ENCODE peak calls at places on chromosomes 3 and 15, in ten cellular contexts. H is pancreas, G is sigmoid colon, T is A549, J is mammary epithelial cell, X is cardiac muscle cell, N is ovary, D is neural progenitor cell, M is left ventricle myocardium inferior, A is substantia nigra. C is an unnamed sample.

GRCh38 chr3:160179906-160180305 is 45.3 kb upstream of the C3orf80 start:
- DNase-seq in G (no peak), J (no peak), A (no peak), T (no peak), H (no peak), N (no peak), M (no peak), D (no peak), X (no peak), C (no peak)

GRCh38 chr3:136120373-136121348 is 75.5 kb downstream of the MSL2 start:
- DNase-seq in J (peak), M (no peak), G (no peak), H (no peak), D (no peak), N (no peak), T (no peak), A (no peak), X (no peak), C (no peak)

GRCh38 chr3:183576487-183577107 is 21.1 kb upstream of the KLHL6 start:
- DNase-seq in N (peak), J (no peak), D (peak), H (no peak), X (no peak), G (peak), M (no peak), T (no peak), A (peak), C (no peak)

GRCh38 chr3:183699238-183699947 is 1.8 kb downstream of the YEATS2 start:
- DNase-seq in T (no peak), A (no peak), N (no peak), X (no peak), J (no peak), M (no peak), D (no peak), G (no peak), H (no peak), C (no peak)

GRCh38 chr3:47266709-47267489 is 15.7 kb downstream of the KIF9 start:
- DNase-seq in N (peak), G (peak), T (no peak), A (peak), H (peak), M (peak), X (peak), D (no peak), J (peak), C (peak)

GRCh38 chr15:49235446-49236207 is 65.6 kb downstream of the GALK2 start:
- DNase-seq in G (peak), M (peak), N (peak), A (peak), T (no peak), H (peak), D (peak), J (peak), X (peak), C (no peak)

GRCh38 chr3:49248828-49249227 is 28.2 kb downstream of the C3orf62 start:
- DNase-seq in T (no peak), J (peak), X (no peak), D (no peak), M (no peak), N (no peak), A (no peak), G (peak), H (no peak), C (no peak)

GRCh38 chr15:90836296-90836871 is 32.0 kb upstream of the FURIN start:
- DNase-seq in J (no peak), T (peak), M (no peak), A (no peak), X (no peak), D (no peak), H (no peak), N (no peak), G (no peak), C (no peak)

GRCh38 chr3:15204005-15204404 is 2.0 kb upstream of the CAPN7 start:
- DNase-seq in T (no peak), M (no peak), A (no peak), X (peak), H (no peak), J (no peak), G (peak), N (no peak), D (peak), C (no peak)

GRCh38 chr3:153079386-153079785 is 82.6 kb upstream of the RAP2B start:
- DNase-seq in N (no peak), M (no peak), G (no peak), H (no peak), X (no peak), D (no peak), J (no peak), T (no peak), A (no peak), C (no peak)

GRCh38 chr15:58521293-58521991 is 89.7 kb downstream of the LIPC start:
- DNase-seq in J (peak), X (no peak), A (no peak), T (peak), G (no peak), D (no peak), N (peak), M (peak), H (peak), C (no peak)

GRCh38 chr3:29334652-29335189 is 53.9 kb downstream of the RBMS3 start:
- DNase-seq in T (no peak), H (no peak), D (no peak), G (no peak), X (no peak), M (no peak), N (no peak), J (no peak), A (no peak), C (no peak)

GRCh38 chr15:45522931-45523331 is 376 bp upstream of the SLC30A4 start:
- DNase-seq in T (no peak), D (no peak), J (peak), X (no peak), M (no peak), N (no peak), H (no peak), G (no peak), A (no peak), C (no peak)

GRCh38 chr3:13588971-13589370 is 40.0 kb downstream of the FBLN2 start:
- DNase-seq in N (no peak), A (no peak), T (no peak), J (no peak), D (no peak), X (no peak), M (no peak), H (no peak), G (peak), C (no peak)

GRCh38 chr3:193962986-193963683 is 172.8 kb upstream of the HES1 start:
- DNase-seq in D (no peak), H (no peak), A (no peak), X (no peak), M (no peak), G (no peak), N (no peak), J (no peak), T (no peak), C (no peak)

GRCh38 chr3:25830373-25831305 is 40.7 kb downstream of the OXSM start:
- DNase-seq in G (no peak), T (no peak), M (no peak), A (no peak), N (no peak), D (peak), J (no peak), H (no peak), X (no peak), C (no peak)

GRCh38 chr3:179321585-179322322 is 1.1 kb upstream of the ZNF639 start:
- DNase-seq in D (peak), H (no peak), N (peak), M (no peak), T (peak), J (peak), X (peak), G (no peak), A (peak), C (peak)

GRCh38 chr3:123700791-123701712 is 116.2 kb upstream of the HACD2 start:
- DNase-seq in X (no peak), N (peak), D (no peak), H (no peak), J (no peak), A (no peak), M (no peak), T (no peak), G (peak), C (peak)

GRCh38 chr3:13577181-13578121 is 28.5 kb downstream of the FBLN2 start:
- DNase-seq in J (no peak), M (no peak), H (no peak), X (no peak), G (no peak), D (no peak), A (no peak), T (no peak), N (no peak), C (no peak)

GRCh38 chr15:90957791-90958190 is 3.1 kb downstream of the RCCD1 start:
- DNase-seq in A (no peak), T (no peak), N (no peak), G (no peak), H (no peak), X (no peak), M (no peak), J (no peak), D (no peak), C (no peak)

GRCh38 chr3:38111201-38111600 is 25.7 kb downstream of the ACAA1 start:
- DNase-seq in G (peak), T (no peak), D (no peak), X (no peak), N (no peak), M (no peak), A (peak), J (no peak), H (peak), C (no peak)

GRCh38 chr3:142218703-142219102 is 6.7 kb downstream of the GK5 start:
- DNase-seq in A (no peak), J (no peak), D (no peak), X (no peak), T (no peak), N (no peak), G (no peak), M (no peak), H (no peak), C (no peak)

GRCh38 chr3:53255360-53255774 is 455 bp downstream of the TKT start:
- DNase-seq in A (no peak), J (peak), N (peak), H (peak), X (no peak), G (no peak), M (peak), D (no peak), T (no peak), C (no peak)

GRCh38 chr3:57805674-57806073 is 49.6 kb downstream of the SLMAP start:
- DNase-seq in T (peak), D (no peak), H (no peak), J (peak), X (no peak), M (no peak), N (no peak), A (no peak), G (no peak), C (no peak)

DNA sequence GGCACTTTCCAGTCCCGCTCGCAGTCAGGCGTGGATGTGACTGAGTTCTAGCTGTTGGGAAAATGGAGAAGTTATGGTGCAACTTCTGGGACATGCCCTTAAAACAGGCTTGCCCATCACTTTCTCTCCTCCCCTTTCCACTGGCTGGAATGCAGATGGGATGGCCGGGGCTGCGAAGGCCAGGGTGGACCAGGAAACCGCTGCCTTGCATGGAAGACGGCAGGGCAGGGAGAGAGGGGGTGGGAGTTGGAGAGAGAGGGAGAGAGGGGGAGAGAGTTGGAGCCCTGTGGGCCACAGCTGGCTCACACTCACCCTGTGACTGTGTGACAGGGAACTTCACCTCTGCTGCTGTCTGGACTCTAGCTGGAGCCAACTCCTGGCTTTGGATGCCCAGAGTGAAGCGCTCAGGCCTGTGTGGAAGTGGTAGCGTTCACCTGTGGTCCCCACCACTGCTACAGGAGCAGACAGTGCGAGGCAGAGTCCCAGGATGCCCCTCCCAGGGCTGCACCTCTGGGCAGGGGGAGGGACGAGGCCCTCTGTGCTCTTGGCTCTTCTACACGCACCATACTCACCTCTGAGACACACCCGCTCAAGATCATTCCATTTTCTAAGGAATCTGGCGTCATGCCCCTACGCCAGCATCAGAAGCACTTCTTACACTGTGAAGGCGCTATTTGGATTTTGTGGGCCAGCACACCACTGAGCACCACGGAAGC is 36.6 kb downstream of the KLHL25 start:
- DNase-seq in N (no peak), J (no peak), M (no peak), G (peak), X (no peak), H (no peak), A (no peak), T (no peak), D (no peak), C (no peak)
- H3K27ac ChIP-seq in N (no peak), J (no peak), M (peak), G (no peak), X (no peak), H (no peak), A (no peak), T (no peak), D (no peak), C (no peak)

GRCh38 chr15:60399246-60399915 is 1.6 kb upstream of the ANXA2 start:
- DNase-seq in N (no peak), X (no peak), T (no peak), M (no peak), A (no peak), D (no peak), J (no peak), G (peak), H (no peak), C (no peak)
- H3K27ac ChIP-seq in N (no peak), X (no peak), T (peak), M (peak), A (no peak), D (no peak), J (peak), G (peak), H (no peak), C (peak)

DNA sequence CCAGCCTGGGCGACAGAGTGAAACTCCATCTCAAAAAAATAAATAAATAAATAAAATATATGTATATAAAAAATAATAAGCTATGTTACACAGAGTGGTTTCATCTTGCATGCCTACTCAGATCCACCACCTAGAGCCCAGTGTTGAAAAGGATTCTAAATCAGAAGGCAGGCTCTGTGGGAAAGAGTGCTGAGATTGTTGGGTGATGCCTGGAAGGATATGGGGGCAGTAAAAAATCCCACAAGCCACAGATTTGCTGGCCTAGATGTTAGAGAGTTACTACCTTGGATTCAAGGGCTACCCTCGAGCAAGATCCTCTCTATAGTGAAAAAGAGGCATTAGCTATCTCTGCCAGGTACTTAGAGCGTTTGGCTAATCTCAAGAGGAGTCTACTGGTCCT is 144.3 kb downstream of the STAC start:
- DNase-seq in H (no peak), X (no peak), A (no peak), D (no peak), M (no peak), G (no peak), J (no peak), N (no peak), T (no peak), C (no peak)
- H3K27ac ChIP-seq in H (no peak), X (peak), A (no peak), D (no peak), M (no peak), G (no peak), J (no peak), N (no peak), T (peak), C (no peak)

GRCh38 chr15:64776402-64776786 is 1.0 kb upstream of the RBPMS2 start:
- DNase-seq in M (no peak), G (peak), T (no peak), D (peak), H (no peak), N (peak), X (peak), A (no peak), J (no peak), C (no peak)

GRCh38 chr15:64775551-64776401 is at the start of gene RBPMS2:
- DNase-seq in G (peak), M (peak), T (peak), A (no peak), D (peak), J (no peak), N (peak), H (peak), X (peak), C (no peak)

GRCh38 chr15:64772964-64773363 is 2.4 kb downstream of the RBPMS2 start:
- DNase-seq in A (no peak), T (no peak), G (no peak), X (no peak), J (no peak), H (no peak), M (no peak), D (no peak), N (no peak), C (no peak)

GRCh38 chr15:64773606-64774555 is 1.5 kb downstream of the RBPMS2 start:
- DNase-seq in J (no peak), M (no peak), T (no peak), A (no peak), G (peak), D (no peak), N (peak), X (peak), H (no peak), C (no peak)

DNA sequence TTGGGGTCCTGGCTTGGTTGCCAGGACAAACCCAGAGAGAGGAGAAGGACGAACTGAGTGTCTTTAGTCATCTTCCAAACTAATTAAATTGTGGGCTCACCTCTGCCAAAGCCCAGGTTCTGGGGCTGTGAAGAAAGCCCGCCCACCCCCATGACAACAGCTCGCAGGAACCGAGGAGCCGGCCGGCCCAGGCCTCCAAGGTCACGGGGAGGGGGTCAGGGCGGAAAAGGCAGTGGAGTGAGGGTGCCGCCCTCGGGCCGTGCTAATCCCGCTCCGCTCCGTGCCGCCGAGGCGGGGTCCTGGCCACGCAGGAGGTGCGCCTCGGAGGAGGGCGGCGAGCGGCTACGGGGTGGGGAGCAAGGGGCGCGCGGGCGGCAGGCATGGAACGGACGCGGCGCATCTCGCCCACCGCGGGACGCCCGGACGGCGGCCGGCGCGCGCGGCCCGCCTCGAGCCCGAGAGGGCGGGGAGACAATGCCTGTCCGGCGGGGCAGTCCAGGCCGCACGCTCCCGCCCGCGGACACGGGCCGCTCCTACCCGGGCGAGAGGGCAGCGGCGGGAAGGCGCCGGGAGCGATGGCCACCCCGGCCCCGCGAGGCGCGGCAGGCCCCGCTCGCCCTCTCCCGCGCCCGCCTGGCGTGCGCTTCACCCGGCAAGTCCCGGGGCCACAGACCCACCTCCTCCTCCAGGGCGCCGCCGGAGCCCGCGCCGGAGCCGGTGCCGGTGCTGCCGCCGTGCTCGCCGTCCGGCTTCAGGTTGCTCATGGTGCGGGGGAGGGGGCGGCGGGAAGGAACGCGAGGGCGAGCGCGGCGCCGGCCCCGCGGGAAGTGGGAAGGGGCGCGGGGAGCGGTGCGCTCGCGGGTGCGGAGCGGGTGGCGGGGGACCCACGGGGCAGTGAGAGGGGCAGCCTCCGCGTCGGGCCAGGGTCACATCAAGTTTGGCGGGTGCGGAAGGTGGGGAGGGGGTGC is 549 bp downstream of the RBPMS2 start:
- DNase-seq in G (peak), D (peak), J (no peak), A (no peak), M (peak), H (peak), N (peak), X (peak), T (no peak), C (no peak)
- H3K27ac ChIP-seq in G (peak), D (no peak), J (no peak), A (no peak), M (peak), H (no peak), N (peak), X (peak), T (peak), C (peak)

GRCh38 chr3:187521546-187521945 is 148.6 kb downstream of the SST start:
- DNase-seq in J (no peak), D (no peak), A (no peak), X (no peak), N (no peak), H (no peak), M (no peak), G (no peak), T (no peak), C (no peak)

GRCh38 chr3:187520027-187520945 is 149.9 kb downstream of the SST start:
- DNase-seq in X (no peak), G (no peak), A (no peak), M (peak), J (no peak), N (peak), D (no peak), T (no peak), H (peak), C (peak)

GRCh38 chr3:187518207-187518606 is 150.0 kb downstream of the RTP4 start:
- DNase-seq in D (no peak), M (no peak), G (no peak), N (no peak), H (no peak), X (no peak), J (no peak), A (no peak), T (no peak), C (no peak)

GRCh38 chr3:187518616-187519015 is 150.4 kb downstream of the RTP4 start:
- DNase-seq in A (no peak), M (no peak), J (no peak), T (no peak), G (no peak), H (no peak), X (no peak), N (no peak), D (no peak), C (no peak)

GRCh38 chr3:187519428-187519890 is 150.7 kb downstream of the SST start:
- DNase-seq in H (no peak), X (no peak), T (no peak), G (no peak), J (no peak), D (peak), N (no peak), M (no peak), A (no peak), C (no peak)
- H3K27ac ChIP-seq in H (no peak), X (no peak), T (no peak), G (no peak), J (no peak), D (peak), N (no peak), M (peak), A (no peak), C (no peak)

GRCh38 chr15:75553659-75554058 is 25.5 kb downstream of the PTPN9 start:
- DNase-seq in J (no peak), G (no peak), H (no peak), X (no peak), A (no peak), T (no peak), M (no peak), N (no peak), D (no peak), C (no peak)

GRCh38 chr15:75554717-75555116 is 24.4 kb downstream of the PTPN9 start:
- DNase-seq in D (peak), X (peak), H (no peak), M (no peak), J (no peak), T (no peak), G (no peak), N (no peak), A (no peak), C (no peak)

DNA sequence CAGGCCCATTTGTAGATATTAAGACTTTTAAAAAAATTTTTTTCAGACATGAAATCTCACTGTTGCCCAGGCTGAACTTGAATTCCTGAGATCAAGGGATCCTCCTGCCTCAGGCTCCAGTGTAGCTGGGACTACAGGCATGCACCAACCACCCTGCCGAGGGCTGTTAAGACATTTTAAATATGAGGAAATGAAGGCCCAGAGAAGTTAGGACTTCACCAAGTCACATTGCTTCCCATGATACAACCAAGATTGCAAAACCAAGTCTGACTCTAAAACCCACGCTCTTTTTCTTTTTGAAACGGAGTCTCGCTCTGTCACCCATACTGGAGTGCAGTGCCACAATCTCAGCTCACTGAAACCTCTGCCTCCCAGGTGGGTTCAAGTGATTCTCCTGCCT is 28.0 kb downstream of the PTPN9 start:
- DNase-seq in G (no peak), H (no peak), X (no peak), T (no peak), J (no peak), D (no peak), A (no peak), N (no peak), M (no peak), C (no peak)
- H3K27ac ChIP-seq in G (no peak), H (no peak), X (no peak), T (no peak), J (no peak), D (no peak), A (no peak), N (no peak), M (no peak), C (no peak)

C was measured in tibial artery.